ENCODE peak calls at places on chromosomes 12 and 14, in nine cellular contexts. K is fibroblast of mammary gland, L is MCF 10A, H is cardiac fibroblast, O is tibial artery, B is GM23338, R is AG09319, Q is PC-9, G is fibroblast of lung. P is an unnamed sample.

GRCh38 chr12:99959549-99960170 is 25.1 kb downstream of the ANKS1B start:
- DNase-seq in G (peak; percentile 11), K (peak; percentile 91), O (no peak), L (peak; percentile 90), R (no peak), B (no peak), Q (peak; percentile 78), H (peak; percentile 79), P (no peak)

GRCh38 chr12:107027304-107028053 is 40.5 kb upstream of the MTERF2 start:
- DNase-seq in O (no peak), L (peak; percentile 62), K (peak; percentile 94), R (peak; percentile 73), Q (peak; percentile 99), G (peak; percentile 95), H (peak; percentile 98), B (no peak), P (no peak)

GRCh38 chr12:87836190-87836589 is 193.0 kb downstream of the C12orf50 start:
- DNase-seq in L (no peak), K (no peak), Q (no peak), O (no peak), H (no peak), G (no peak), B (no peak), R (no peak), P (no peak)

GRCh38 chr12:62472472-62472871 is 5.8 kb downstream of the MON2 start:
- DNase-seq in H (no peak), G (no peak), L (no peak), O (no peak), R (no peak), Q (no peak), B (peak; percentile 47), K (no peak), P (no peak)

GRCh38 chr14:65010211-65010931 is 23.7 kb downstream of the FNTB start:
- DNase-seq in H (no peak), L (no peak), O (no peak), B (no peak), R (no peak), Q (no peak), K (no peak), G (no peak), P (no peak)

GRCh38 chr14:85444685-85445084 is 85.3 kb upstream of the FLRT2 start:
- DNase-seq in B (no peak), L (peak; percentile 37), R (no peak), G (peak; percentile 81), H (peak; percentile 27), Q (no peak), K (peak; percentile 36), O (no peak), P (no peak)

GRCh38 chr14:91366749-91367148 is 50.9 kb downstream of the CCDC88C start:
- DNase-seq in R (no peak), G (no peak), B (no peak), Q (no peak), H (no peak), K (no peak), O (no peak), L (no peak), P (no peak)

GRCh38 chr14:52873694-52874093 is 77.2 kb downstream of the FERMT2 start:
- DNase-seq in G (no peak), H (peak; percentile 73), R (peak; percentile 42), O (no peak), K (peak; percentile 79), B (no peak), L (peak; percentile 79), Q (no peak), P (no peak)

GRCh38 chr12:89573081-89573810 is 47.4 kb upstream of the POC1B start:
- DNase-seq in R (no peak), L (no peak), B (no peak), H (no peak), Q (no peak), O (no peak), K (peak; percentile 25), G (peak; percentile 10), P (no peak)

GRCh38 chr12:89568484-89568883 is 42.6 kb upstream of the POC1B start:
- DNase-seq in L (peak; percentile 46), G (no peak), R (no peak), Q (no peak), O (no peak), H (no peak), B (no peak), K (peak; percentile 36), P (no peak)

GRCh38 chr12:89574736-89575208 is 48.9 kb upstream of the POC1B start:
- DNase-seq in Q (no peak), L (no peak), B (peak; percentile 17), K (peak; percentile 73), G (peak; percentile 89), R (peak; percentile 73), H (peak; percentile 67), O (no peak), P (no peak)

GRCh38 chr12:89575405-89575804 is 49.6 kb upstream of the POC1B start:
- DNase-seq in H (no peak), O (no peak), B (no peak), Q (no peak), G (peak; percentile 7), L (no peak), K (no peak), R (no peak), P (no peak)

GRCh38 chr12:89571481-89572190 is 45.8 kb upstream of the POC1B start:
- DNase-seq in Q (no peak), B (no peak), K (peak; percentile 82), H (peak; percentile 61), G (peak; percentile 32), R (peak; percentile 67), L (peak; percentile 68), O (no peak), P (no peak)
- TF ChIP-seq CTCF in Q (no peak), B (no peak), K (no peak), H (no peak), G (no peak), R (no peak), L (no peak), O (no peak), P (no peak)

DNA sequence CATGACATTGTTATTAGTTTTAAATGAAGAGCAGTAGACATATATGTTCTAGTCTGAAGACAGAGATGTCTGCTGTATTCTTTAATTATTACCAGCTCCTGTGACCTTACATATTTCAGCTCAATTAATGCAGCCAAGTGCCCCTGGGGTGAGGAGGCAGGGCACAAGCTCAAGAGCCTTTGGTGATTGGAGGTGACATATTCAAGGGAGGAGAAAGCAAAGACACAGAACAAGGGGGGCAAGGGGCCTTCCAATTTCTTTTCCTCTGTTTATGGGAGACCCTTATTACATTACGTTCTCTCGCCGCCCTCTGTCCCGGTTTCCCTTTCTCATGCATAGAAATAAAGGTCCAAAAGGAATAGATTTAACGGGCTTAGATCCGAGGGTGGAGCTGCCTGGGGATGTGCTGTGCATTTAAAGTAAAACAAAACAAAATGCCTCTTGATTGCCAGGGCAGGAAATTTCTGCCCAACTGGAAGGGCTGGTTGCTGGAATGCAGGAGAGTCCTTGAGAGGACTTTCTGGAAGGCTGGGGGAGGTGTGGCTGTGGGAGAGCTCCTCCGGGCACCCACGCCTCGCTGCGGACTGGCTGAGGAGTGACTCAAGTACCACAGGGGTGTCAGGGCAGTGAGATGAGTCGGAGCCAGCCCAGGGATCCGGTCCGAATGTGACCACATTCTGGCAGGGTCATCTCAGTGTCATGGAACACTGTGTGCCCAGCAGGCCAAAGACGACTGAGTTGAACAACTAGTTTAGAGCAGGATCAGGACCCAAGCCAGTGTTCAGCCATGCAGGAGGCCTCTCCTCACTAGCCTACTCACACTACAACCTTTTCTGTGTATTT is 32.1 kb upstream of the GSG1 start:
- DNase-seq in R (peak; percentile 58), Q (peak; percentile 99), O (peak; percentile 88), B (peak; percentile 59), H (peak; percentile 87), G (peak; percentile 88), K (peak; percentile 98), L (peak; percentile 94), P (no peak)
- TF ChIP-seq CTCF in R (peak; percentile 27), Q (peak; percentile 32), O (no peak), B (peak; percentile 8), H (no peak), G (no peak), K (peak; percentile 5), L (peak; percentile 19), P (no peak)

GRCh38 chr14:75404843-75405242 is 23.0 kb upstream of the JDP2 start:
- DNase-seq in O (no peak), B (no peak), H (no peak), K (no peak), Q (no peak), G (no peak), R (no peak), L (no peak), P (no peak)

GRCh38 chr14:75401356-75401755 is 26.5 kb upstream of the JDP2 start:
- DNase-seq in K (peak; percentile 54), O (peak; percentile 86), R (peak; percentile 32), L (no peak), Q (no peak), G (no peak), H (peak; percentile 55), B (peak; percentile 70), P (no peak)

GRCh38 chr14:75409425-75410205 is 18.2 kb upstream of the JDP2 start:
- DNase-seq in Q (no peak), R (no peak), K (no peak), B (no peak), L (no peak), H (no peak), G (no peak), O (no peak), P (no peak)

GRCh38 chr14:75402867-75403413 is 24.9 kb upstream of the JDP2 start:
- DNase-seq in K (no peak), G (no peak), R (no peak), B (peak; percentile 39), Q (no peak), L (no peak), O (no peak), H (no peak), P (no peak)

DNA sequence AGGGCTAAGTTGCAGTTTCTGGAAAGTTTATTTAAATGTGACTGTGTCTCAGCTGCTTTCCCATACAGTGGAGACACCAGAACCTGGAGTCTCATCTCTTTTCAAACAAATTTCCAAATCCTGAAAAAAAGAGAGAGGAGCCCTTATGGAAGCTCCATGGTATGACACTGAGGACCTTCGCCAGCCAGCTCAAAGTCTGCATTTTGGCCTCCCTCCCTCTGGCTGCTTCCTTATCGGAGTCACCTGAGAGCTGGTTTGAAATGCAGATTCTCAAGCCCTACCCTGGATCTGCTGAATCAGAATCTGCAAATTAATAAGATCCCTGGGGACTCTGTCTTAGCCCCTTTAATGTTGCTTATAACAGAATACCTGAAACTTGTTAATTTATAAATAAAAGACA is 21.7 kb upstream of the JDP2 start:
- DNase-seq in L (no peak), H (no peak), R (no peak), G (no peak), B (no peak), K (no peak), Q (no peak), O (no peak), P (no peak)
- TF ChIP-seq CTCF in L (no peak), H (no peak), R (no peak), G (no peak), B (no peak), K (no peak), Q (no peak), O (no peak), P (no peak)

DNA sequence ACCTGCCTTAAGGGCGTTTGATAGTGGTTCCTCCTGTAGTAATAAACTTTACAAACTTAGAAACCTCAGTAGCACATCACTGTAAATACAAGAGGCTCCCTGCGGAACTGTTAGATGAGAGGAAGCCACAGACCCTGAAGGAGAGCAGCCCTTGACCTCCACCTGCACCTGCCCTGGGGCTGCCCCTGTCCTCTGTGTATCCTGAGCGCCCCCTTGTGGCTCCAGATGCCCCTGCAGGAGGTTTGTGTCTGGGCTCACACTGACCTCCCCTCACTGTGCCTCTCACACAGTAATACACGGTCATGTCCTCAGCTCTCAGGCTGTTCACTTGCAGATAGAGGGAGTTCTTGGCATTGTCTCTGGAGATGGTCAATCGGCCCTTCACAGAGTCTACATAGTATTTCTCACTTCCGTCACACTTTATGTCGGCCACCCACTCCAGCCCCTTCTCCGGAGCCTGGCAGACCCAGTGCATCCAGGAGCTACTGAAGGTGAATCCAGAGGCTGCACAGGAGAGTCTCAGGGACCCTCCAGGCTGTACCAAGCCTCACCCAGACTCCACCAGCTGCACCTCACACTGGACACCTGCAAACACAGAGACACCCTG is 1059.8 kb downstream of the TMEM121 start:
- DNase-seq in R (no peak), O (no peak), Q (no peak), K (no peak), B (peak; percentile 1), L (peak; percentile 59), H (no peak), G (no peak), P (peak; percentile 58)
- TF ChIP-seq CTCF in R (no peak), O (no peak), Q (peak; percentile 71), K (no peak), B (no peak), L (peak; percentile 40), H (no peak), G (no peak), P (peak; percentile 89)

P was measured in GM13977.